ENCODE peak calls at places on chromosomes 16 and 17, in four cellular contexts. S, H, G and F are unnamed samples.

GRCh38 chr17:37425268-37425667 is 18.6 kb downstream of the TADA2A start:
- DNase-seq in S (no peak), H (no peak), G (no peak), F (no peak)

GRCh38 chr17:2508035-2508434 is 3.7 kb downstream of the METTL16 start:
- DNase-seq in S (no peak), H (no peak), G (no peak), F (no peak)

GRCh38 chr17:7313028-7313889 is 1.9 kb downstream of the GPS2 start:
- DNase-seq in S (peak; percentile 28), H (peak; percentile 69), G (peak; percentile 9), F (no peak)

GRCh38 chr16:88768041-88768876 is 16.8 kb downstream of the PIEZO1 start:
- DNase-seq in S (no peak), H (no peak), G (no peak), F (peak; percentile 45)

GRCh38 chr17:77279448-77280303 is 138.9 kb downstream of the SEC14L1 start:
- DNase-seq in S (no peak), H (peak; percentile 55), G (peak; percentile 99), F (peak; percentile 81)

GRCh38 chr17:21089933-21090888 is 36.6 kb upstream of the DHRS7B start:
- DNase-seq in S (no peak), H (no peak), G (no peak), F (no peak)

GRCh38 chr16:27690604-27691003 is 140.7 kb downstream of the KATNIP start:
- DNase-seq in S (no peak), H (peak; percentile 60), G (no peak), F (peak; percentile 30)

GRCh38 chr17:78497115-78497540 is 80.1 kb downstream of the DNAH17 start:
- DNase-seq in S (peak; percentile 43), H (peak; percentile 91), G (peak; percentile 64), F (peak; percentile 88)

GRCh38 chr16:2088759-2089358 is 41.1 kb downstream of the TSC2 start:
- DNase-seq in S (no peak), H (no peak), G (peak; percentile 47), F (peak; percentile 3)

GRCh38 chr17:38693700-38694329 is 11.3 kb upstream of the MLLT6 start:
- DNase-seq in S (no peak), H (no peak), G (no peak), F (peak; percentile 39)

GRCh38 chr17:16491131-16491702 is 776 bp downstream of the LRRC75A start:
- DNase-seq in S (peak; percentile 12), H (peak; percentile 64), G (no peak), F (peak; percentile 58)

GRCh38 chr16:56190903-56191806 is at the start of gene GNAO1:
- DNase-seq in S (peak; percentile 77), H (peak; percentile 86), G (peak; percentile 42), F (peak; percentile 89)

GRCh38 chr17:76146053-76146875 is 5.2 kb upstream of the FOXJ1 start:
- DNase-seq in S (no peak), H (no peak), G (no peak), F (no peak)

GRCh38 chr16:86479419-86479818 is 30.9 kb upstream of the FOXF1 start:
- DNase-seq in S (no peak), H (no peak), G (no peak), F (no peak)

GRCh38 chr16:31072540-31073072 is 1.4 kb downstream of the ZNF668 start:
- DNase-seq in S (peak; percentile 54), H (peak; percentile 30), G (peak; percentile 41), F (peak; percentile 37)

GRCh38 chr17:46774108-46774737 is 44.3 kb downstream of the WNT3 start:
- DNase-seq in S (no peak), H (no peak), G (no peak), F (no peak)

GRCh38 chr16:85391175-85391707 is 221.9 kb upstream of the GSE1 start:
- DNase-seq in S (no peak), H (no peak), G (no peak), F (no peak)

GRCh38 chr16:2280981-2281542 is 13.1 kb upstream of the RNPS1 start:
- DNase-seq in S (no peak), H (peak; percentile 57), G (no peak), F (no peak)

GRCh38 chr17:28379814-28380571 is 8.5 kb downstream of the SARM1 start:
- DNase-seq in S (no peak), H (no peak), G (peak; percentile 99), F (peak; percentile 24)

GRCh38 chr17:76193616-76194015 is 46.7 kb downstream of the RNF157 start:
- DNase-seq in S (no peak), H (peak; percentile 23), G (no peak), F (no peak)

GRCh38 chr16:20799599-20799998 is 6.7 kb downstream of the ERI2 start:
- DNase-seq in S (no peak), H (peak; percentile 53), G (no peak), F (peak; percentile 39)

GRCh38 chr16:86653289-86654006 is 75.1 kb downstream of the FOXL1 start:
- DNase-seq in S (no peak), H (no peak), G (no peak), F (no peak)

GRCh38 chr17:77287432-77288068 is 146.8 kb downstream of the SEC14L1 start:
- DNase-seq in S (no peak), H (peak; percentile 49), G (peak; percentile 80), F (peak; percentile 69)

GRCh38 chr17:17089796-17090641 is 47.8 kb downstream of the MPRIP start:
- DNase-seq in S (no peak), H (no peak), G (no peak), F (no peak)

GRCh38 chr17:17510456-17511292 is 14.5 kb upstream of the RASD1 start:
- DNase-seq in S (no peak), H (no peak), G (no peak), F (no peak)

GRCh38 chr17:82883461-82884031 is 43.7 kb upstream of the ZNF750 start:
- DNase-seq in S (peak; percentile 78), H (no peak), G (no peak), F (no peak)

GRCh38 chr16:50933257-50933656 is 191.4 kb downstream of the CYLD start:
- DNase-seq in S (no peak), H (no peak), G (no peak), F (no peak)

GRCh38 chr16:50928065-50928464 is 186.2 kb downstream of the CYLD start:
- DNase-seq in S (no peak), H (no peak), G (peak; percentile 9), F (no peak)

GRCh38 chr16:50932348-50932916 is 190.5 kb downstream of the CYLD start:
- DNase-seq in S (no peak), H (no peak), G (no peak), F (no peak)
- TF ChIP-seq CTCF in S (no peak), H (no peak), G (no peak), F (no peak)

GRCh38 chr16:73040136-73040535 is 7.8 kb downstream of the ZFHX3 start:
- DNase-seq in S (no peak), H (peak; percentile 95), G (no peak), F (no peak)
- TF ChIP-seq EZH2 in S (no peak), H (no peak), G (no peak), F (no peak)

DNA sequence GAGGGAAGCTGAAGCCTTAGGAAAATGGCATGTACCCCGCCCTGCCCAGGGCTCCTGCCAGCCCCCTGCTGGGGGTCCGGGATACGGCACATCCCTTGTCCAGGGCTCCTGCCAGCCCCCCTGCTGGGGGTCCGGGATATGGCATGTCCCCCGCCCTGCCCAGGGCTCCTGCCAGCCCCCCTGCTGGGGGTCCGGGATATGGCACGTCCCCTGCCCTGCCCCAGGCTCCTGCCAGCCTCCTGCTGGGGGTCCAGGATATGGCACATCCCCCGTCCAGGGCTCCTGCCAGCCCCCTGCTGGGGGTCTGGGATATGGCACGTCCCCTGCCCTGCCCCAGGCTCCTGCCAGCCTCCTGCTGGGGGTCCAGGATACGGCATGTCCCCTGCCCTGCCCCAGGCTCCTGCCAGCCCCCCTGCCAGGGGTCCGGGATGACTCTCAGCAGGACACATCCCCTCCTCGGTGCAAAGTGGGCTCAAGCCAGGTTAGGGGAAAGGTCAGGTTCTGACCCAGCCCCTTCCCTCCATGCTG is 43.2 kb downstream of the RPH3AL start:
- DNase-seq in S (peak; percentile 47), H (peak; percentile 87), G (no peak), F (no peak)
- TF ChIP-seq CTCF in S (peak; percentile 60), H (peak; percentile 37), G (no peak), F (peak; percentile 43)

GRCh38 chr17:20009052-20009301 is 182 bp upstream of the SPECC1 start:
- DNase-seq in S (no peak), H (peak; percentile 84), G (no peak), F (no peak)
- TF ChIP-seq EZH2 in S (no peak), H (no peak), G (no peak), F (no peak)

DNA sequence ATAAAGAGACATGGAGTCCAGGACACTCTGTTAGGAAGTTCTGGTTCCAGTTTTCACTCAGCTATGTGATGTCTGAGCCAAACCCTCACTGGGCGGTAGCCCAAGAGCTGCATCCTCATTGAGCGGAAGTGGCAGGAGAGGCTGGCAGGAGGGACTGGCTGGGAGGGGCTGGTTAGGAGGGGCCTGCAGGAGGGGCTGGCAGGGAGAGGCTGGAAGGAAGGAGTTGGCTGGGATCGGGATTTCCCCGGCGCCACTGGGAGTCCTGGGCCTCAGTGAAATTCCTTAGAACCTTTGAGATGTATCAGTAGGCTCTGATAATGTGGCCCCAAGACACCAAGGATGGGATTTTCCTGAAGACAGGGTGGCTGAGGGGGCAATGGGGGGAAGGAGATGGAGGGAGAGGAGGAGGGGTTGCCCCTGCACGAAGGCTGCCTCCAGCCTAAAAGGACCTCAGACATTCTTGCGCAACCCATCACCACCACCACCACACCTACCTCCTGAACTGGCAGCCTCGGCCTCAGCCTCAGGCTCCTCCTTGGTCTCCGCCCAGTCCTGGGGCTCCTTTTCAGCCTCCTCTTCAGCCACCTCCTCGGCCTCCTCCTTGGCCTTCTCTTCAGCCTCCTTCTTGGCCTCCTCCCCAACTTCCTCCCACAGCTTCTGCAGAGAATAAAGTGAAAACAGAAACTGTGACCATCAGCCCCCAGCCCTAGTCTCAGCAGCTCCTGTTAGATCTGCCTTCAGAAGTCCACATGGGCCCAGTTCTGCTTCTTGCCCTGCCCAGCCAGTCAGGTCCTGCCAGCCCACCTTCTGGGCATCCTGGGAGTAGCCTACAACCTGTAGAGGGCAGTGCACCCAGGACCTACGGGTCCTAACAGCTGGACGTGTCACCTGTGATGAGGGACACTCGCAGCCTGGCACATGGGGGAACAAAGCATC is 31.7 kb downstream of the CNGB1 start:
- DNase-seq in S (no peak), H (no peak), G (peak; percentile 53), F (peak; percentile 55)
- TF ChIP-seq CTCF in S (no peak), H (peak; percentile 57), G (peak; percentile 22), F (no peak)